ENCODE peak calls at places on chromosomes 11 and 22, in seven cellular contexts. Y is MM.1S, J is PC-9, Q is PC-3, O is neural progenitor cell, L is fibroblast of lung, Z is K562. E is an unnamed sample. For H3K27me3, the result is how much of the 10 kb centered on the place peaks cover.

GRCh38 chr11:43830928-43831440 is 49.6 kb upstream of the ALKBH3 start:
- DNase-seq in O (no peak), L (peak), Z (peak), Y (no peak), J (peak), Q (peak), E (peak)

GRCh38 chr22:38724926-38725571 is 19.3 kb downstream of the GTPBP1 start:
- DNase-seq in Y (peak), L (peak), J (no peak), Q (peak), O (peak), Z (no peak), E (peak)

GRCh38 chr11:130945945-130946344 is 29.7 kb upstream of the SNX19 start:
- DNase-seq in L (peak), Z (no peak), J (no peak), Y (no peak), Q (peak), O (no peak), E (peak)

GRCh38 chr11:32411937-32412615 is 23.3 kb downstream of the WT1 start:
- DNase-seq in O (no peak), Q (no peak), L (no peak), Y (no peak), J (no peak), Z (no peak), E (no peak)

GRCh38 chr11:71934213-71934612 is 5.4 kb downstream of the RNF121 start:
- DNase-seq in O (no peak), Q (no peak), Y (no peak), Z (no peak), L (no peak), J (no peak), E (no peak)

GRCh38 chr11:72333657-72334056 is 89.7 kb upstream of the PHOX2A start:
- DNase-seq in L (peak), Y (no peak), Z (peak), Q (no peak), O (peak), J (no peak), E (no peak)

GRCh38 chr11:132409591-132410375 is 1039.4 kb downstream of the NTM start:
- DNase-seq in Z (no peak), O (no peak), J (no peak), Q (no peak), Y (no peak), L (no peak), E (no peak)

GRCh38 chr11:108788565-108789199 is 123.8 kb downstream of the DDX10 start:
- DNase-seq in L (peak), Y (peak), O (peak), J (no peak), Z (peak), Q (peak), E (peak)

GRCh38 chr22:36682835-36683234 is 20.7 kb downstream of the CACNG2 start:
- DNase-seq in Z (no peak), J (no peak), Y (no peak), O (no peak), L (no peak), Q (no peak), E (no peak)

DNA sequence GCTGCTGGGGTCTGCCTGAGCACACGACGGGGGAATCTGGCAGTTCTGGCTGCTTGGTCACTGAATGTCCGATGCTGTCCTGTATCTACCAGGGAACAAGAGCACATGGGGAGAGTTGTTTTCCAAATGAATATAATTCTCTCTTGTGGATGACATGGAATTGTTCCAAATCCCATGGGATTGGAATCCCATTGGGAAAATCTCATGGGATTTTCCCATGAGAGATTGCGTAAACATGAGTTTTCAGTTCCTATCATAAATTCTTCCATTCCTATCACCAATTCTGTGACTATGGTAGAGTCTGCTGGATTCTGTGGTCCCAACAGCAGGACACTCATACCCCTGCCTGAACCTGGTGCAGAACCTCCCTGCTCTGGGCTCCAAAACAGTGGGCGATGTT is 35.6 kb upstream of the IGLL5 start:
- DNase-seq in Y (no peak), L (no peak), Q (no peak), J (no peak), O (no peak), Z (no peak), E (no peak)
- H3K27me3 ChIP-seq in Y (under half), L (under half), Q (under half), J (under half), O (half or more), Z (under half), E (under half)

DNA sequence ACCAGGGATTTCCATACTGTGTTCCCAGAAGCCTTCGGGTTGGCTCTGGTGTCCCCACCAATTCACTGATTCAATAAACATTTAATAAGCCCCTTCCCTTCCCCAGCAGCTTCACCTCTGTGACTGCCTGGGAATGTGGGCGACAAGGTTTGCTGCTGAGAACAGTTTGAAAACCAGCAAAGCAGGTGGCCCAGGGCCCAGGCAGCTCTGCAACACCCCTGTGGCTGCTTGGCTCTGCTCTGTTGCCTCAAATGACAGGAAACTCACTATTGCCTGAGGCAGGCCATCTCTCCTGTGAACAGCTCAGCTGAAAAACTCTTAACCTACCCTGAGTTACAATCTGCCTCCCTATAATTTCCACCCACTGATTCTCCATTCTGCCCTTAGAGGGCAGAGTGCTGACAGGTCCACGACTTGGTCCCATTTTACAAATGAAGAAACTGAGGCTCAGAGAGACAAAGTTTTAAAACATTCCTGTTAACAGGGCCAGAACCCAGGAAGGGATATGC is 10.5 kb downstream of the ADORA2A start:
- DNase-seq in Y (peak), L (no peak), J (peak), Q (peak), Z (no peak), O (no peak), E (peak)
- TF ChIP-seq CTCF in Y (peak), L (no peak), J (peak), Q (peak), Z (peak), O (peak), E (peak)

GRCh38 chr22:50718352-50718709 is 19.7 kb upstream of the ACR start:
- DNase-seq in L (no peak), Z (no peak), Q (no peak), J (no peak), Y (no peak), O (no peak), E (no peak)

GRCh38 chr22:50720301-50720845 is 17.6 kb upstream of the ACR start:
- DNase-seq in L (no peak), Y (no peak), O (peak), J (no peak), Z (no peak), Q (no peak), E (no peak)

GRCh38 chr22:50717709-50718351 is 20.2 kb upstream of the ACR start:
- DNase-seq in Z (no peak), Y (no peak), Q (no peak), O (no peak), L (no peak), J (no peak), E (no peak)

GRCh38 chr22:50720861-50721844 is 16.9 kb upstream of the ACR start:
- DNase-seq in L (no peak), Q (no peak), O (peak), Z (no peak), J (no peak), Y (no peak), E (no peak)

DNA sequence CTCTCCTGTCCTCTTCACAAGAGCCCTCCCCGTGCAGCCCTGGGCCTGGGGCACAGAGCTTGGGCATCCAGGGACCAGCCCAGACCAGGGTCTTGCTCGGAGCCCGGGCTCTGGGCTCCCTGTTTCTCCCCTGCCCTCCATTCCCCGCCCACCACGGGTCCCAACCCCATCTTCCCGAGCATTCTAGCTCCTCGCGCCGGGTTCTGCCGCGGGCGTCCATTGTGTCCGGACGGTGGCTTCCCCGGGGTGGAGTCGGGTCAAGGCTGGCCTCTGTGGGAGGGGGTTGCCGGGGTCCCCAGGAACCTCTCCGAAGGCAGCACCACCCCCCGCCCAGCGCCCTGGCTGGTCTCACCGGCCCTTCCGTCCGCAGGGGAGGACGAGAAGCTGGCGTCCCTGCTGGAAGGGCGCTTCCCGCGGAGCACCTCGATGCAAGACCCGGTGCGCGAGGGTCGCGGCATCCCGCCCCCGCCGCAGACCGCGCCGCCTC is 18.1 kb upstream of the ACR start:
- DNase-seq in J (no peak), Q (no peak), Y (no peak), O (peak), Z (no peak), L (no peak), E (no peak)
- TF ChIP-seq EZH2 in J (no peak), Q (no peak), Y (no peak), O (no peak), Z (no peak), L (peak), E (no peak)

GRCh38 chr11:86934263-86934932 is 20.8 kb downstream of the FZD4 start:
- DNase-seq in J (no peak), Z (no peak), Q (peak), O (no peak), Y (no peak), L (no peak), E (no peak)
- H3K27me3 ChIP-seq in J (under half), Z (under half), Q (under half), O (under half), Y (under half), L (under half), E (under half)

DNA sequence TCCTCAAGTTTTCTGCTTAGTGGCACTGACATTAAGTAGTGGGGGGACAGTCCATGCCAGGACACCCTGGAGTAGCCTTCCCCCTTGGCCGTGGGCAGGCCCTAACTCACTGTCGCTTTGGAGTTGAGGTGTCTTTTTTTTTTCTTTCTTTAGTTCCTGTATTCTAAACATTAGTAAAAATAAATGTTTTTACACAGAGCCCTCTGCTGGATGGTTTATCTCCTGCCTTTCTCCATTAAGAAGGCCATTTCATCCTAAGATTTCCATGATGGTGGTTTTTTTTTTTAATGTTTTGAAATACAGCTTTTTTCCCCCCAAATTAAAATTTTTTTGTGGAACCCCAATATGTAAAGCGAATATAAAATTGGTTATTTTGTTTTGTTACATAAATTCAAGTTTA is 1.8 kb upstream of the TIGD3 start:
- DNase-seq in J (no peak), Z (no peak), Q (peak), L (peak), Y (no peak), O (no peak), E (no peak)
- TF ChIP-seq CTCF in J (peak), Z (peak), Q (peak), L (peak), Y (no peak), O (peak), E (peak)

GRCh38 chr11:20598487-20598886 is 921 bp upstream of the SLC6A5 start:
- DNase-seq in L (no peak), Q (no peak), J (no peak), Y (no peak), O (peak), Z (no peak), E (no peak)
- TF ChIP-seq EZH2 in L (no peak), Q (no peak), J (no peak), Y (no peak), O (no peak), Z (no peak), E (peak)

GRCh38 chr11:70547821-70548670 is 149.7 kb downstream of the CTTN start:
- DNase-seq in Z (no peak), J (no peak), O (no peak), L (no peak), Q (no peak), Y (no peak), E (peak)

GRCh38 chr11:70549796-70550195 is 151.5 kb downstream of the CTTN start:
- DNase-seq in O (no peak), L (no peak), Q (no peak), Y (no peak), J (no peak), Z (no peak), E (no peak)

GRCh38 chr11:70549386-70549785 is 151.1 kb downstream of the CTTN start:
- DNase-seq in Q (no peak), Y (no peak), L (no peak), Z (no peak), O (no peak), J (no peak), E (no peak)

GRCh38 chr11:70547386-70547785 is 149.1 kb downstream of the CTTN start:
- DNase-seq in Y (no peak), Q (no peak), Z (no peak), O (no peak), L (no peak), J (no peak), E (no peak)

DNA sequence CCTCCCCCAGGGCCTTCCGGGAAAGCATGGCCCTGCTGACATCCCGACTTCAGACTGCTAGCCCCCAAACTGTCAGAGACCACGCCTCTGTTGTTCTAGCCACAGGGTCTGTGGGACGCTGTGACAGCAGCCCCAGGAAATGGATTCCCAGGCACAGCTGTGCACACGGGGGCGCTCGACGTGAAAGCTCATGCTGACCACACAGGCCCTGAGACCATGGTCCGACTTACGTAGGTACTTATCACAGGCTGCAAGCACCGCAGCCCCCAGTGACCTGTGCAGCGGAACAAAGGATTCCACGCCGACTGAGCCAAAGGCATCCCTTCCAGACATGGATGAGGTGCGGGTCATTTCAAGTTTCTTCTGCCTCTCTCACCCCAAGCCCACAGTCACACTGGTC is 150.6 kb downstream of the CTTN start:
- DNase-seq in L (no peak), Y (no peak), O (no peak), Q (no peak), J (no peak), Z (peak), E (no peak)
- H3K27me3 ChIP-seq in L (under half), Y (half or more), O (under half), Q (under half), J (under half), Z (half or more), E (under half)

DNA sequence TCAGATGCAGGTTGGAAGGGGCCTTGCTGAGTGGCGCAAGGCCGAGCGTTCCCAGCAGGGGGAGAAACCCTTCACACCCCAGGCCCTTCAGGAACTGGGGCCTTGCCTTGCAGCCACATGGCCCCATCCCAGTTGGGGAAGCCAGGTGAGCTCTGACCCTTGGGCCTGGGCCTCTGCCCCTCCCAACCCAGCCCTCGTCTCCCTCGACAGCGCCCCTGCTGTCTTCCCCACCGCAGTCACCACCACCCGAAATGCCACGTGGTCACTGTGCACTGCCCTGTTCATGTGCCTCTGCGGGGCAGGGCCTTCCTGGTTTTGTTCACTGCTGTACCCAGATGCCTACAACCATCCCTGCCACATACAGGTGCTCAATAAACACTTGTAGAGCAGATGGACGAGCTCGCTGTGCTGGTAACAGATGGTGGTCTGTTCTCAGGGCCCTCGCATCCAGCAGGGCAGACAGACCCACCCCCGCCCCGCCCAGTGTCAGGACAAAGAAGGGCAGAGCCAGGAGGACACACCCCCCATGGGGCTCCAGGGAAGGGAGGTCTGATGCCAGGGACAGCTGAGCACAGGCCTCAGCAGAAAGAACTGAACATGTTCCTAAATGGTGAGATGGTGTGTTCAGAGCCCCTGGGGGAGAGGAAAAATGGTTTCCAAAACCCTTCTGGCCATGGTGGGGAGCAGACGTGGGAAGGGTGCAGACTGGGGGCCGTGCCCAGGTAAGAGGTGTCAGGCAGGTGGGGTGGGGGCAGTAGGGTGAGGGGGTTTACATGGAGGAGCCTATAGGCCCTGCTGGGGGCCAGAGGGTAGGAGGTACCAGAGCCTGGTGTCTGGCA is 3.7 kb downstream of the POLR2L start:
- DNase-seq in Q (no peak), J (no peak), Y (no peak), O (peak), L (no peak), Z (peak), E (no peak)
- TF ChIP-seq CTCF in Q (peak), J (no peak), Y (no peak), O (peak), L (peak), Z (peak), E (no peak)

DNA sequence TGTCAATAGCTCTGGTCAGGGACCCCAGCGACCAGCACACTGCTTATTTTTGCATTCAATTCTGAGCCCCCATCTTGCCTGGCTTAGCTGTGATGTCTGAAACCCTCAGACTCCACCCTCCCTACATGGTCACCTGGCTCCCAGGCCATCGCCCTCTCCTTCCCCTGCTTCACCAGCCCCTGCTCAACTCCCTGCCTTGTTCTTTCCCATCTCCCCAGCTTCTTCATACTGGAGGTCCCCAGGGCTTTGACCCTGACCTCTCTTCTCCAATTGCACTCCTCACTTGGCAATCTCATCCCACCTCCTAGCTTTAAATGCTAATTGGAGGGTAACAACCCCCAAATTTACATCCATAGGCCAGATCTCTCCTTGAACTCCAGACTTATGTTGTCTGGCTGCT is 84.3 kb upstream of the GNAZ start:
- DNase-seq in Z (no peak), O (no peak), L (no peak), J (no peak), Q (no peak), Y (no peak), E (no peak)
- TF ChIP-seq EZH2 in Z (no peak), O (no peak), L (no peak), J (no peak), Q (no peak), Y (no peak), E (no peak)

DNA sequence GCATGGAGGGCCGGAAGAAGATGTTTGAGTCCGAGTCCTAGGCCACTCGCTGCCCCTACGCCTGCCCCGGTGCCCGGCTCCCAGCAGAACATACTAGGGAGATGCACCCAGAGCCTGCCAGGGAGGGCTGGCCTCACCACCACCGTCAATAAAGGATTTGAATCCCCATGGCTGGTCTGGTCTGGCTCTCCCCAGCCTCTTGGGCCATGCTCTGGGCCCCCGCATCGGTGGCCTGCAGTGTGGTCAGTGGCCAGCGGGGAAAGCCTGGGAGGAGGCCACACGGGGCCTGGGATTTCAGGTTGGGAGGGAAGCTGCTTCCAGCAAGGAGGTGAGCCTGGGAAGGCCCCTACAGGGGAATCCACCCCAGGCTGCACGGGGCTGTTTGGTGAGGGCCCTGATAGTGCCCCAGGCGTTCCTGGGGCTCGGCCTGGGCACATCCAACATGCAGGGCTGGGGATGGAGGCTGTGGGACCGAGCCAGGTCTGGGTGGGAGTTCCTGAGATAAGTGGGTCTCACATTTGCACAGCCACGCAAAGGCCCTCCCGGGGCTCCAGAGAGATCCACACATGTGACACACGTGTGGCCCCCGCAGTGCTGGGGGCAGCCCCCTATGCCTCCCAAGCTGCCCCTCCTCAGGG is 2.8 kb downstream of the TNNI2 start:
- DNase-seq in Y (no peak), J (no peak), Q (no peak), L (no peak), O (no peak), Z (no peak), E (no peak)
- H3K27me3 ChIP-seq in Y (half or more), J (under half), Q (under half), L (under half), O (under half), Z (half or more), E (under half)